ENCODE peak calls at places on chromosomes 16 and 17, in seven cellular contexts. One of them, this sample, is unnamed.

GRCh38 chr17:40417258-40417608 is 463 bp downstream of the TOP2A start:
- DNase-seq in stimulated activated effector memory CD8-positive, alpha-beta T cell treated with anti-CD3 and anti-CD28 coated beads, Interleukin-12 subunit alpha, Interleukin-12 subunit beta, amount 100 ng/mL, for 72 hours: no peak
- DNase-seq in GM12865: no peak
- DNase-seq in A673: peak; percentile 34
- DNase-seq in GM10248: peak; percentile 38
- DNase-seq in ecto neural progenitor cell: no peak
- DNase-seq in DMS153: no peak
- DNase-seq in this sample: peak; percentile 13

GRCh38 chr17:41666336-41666680 is 22.4 kb upstream of the EIF1 start:
- DNase-seq in stimulated activated effector memory CD8-positive, alpha-beta T cell treated with anti-CD3 and anti-CD28 coated beads, Interleukin-12 subunit alpha, Interleukin-12 subunit beta, amount 100 ng/mL, for 72 hours: no peak
- DNase-seq in GM12865: peak; percentile 91
- DNase-seq in A673: peak; percentile 44
- DNase-seq in GM10248: peak; percentile 56
- DNase-seq in ecto neural progenitor cell: no peak
- DNase-seq in DMS153: peak; percentile 70
- DNase-seq in this sample: peak; percentile 82

GRCh38 chr16:56372013-56372634 is 53.2 kb downstream of the AMFR start:
- DNase-seq in stimulated activated effector memory CD8-positive, alpha-beta T cell treated with anti-CD3 and anti-CD28 coated beads, Interleukin-12 subunit alpha, Interleukin-12 subunit beta, amount 100 ng/mL, for 72 hours: no peak
- DNase-seq in GM12865: no peak
- DNase-seq in A673: no peak
- DNase-seq in GM10248: no peak
- DNase-seq in ecto neural progenitor cell: no peak
- DNase-seq in DMS153: no peak
- DNase-seq in this sample: no peak

GRCh38 chr16:72921106-72921505 is 126.8 kb downstream of the ZFHX3 start:
- DNase-seq in stimulated activated effector memory CD8-positive, alpha-beta T cell treated with anti-CD3 and anti-CD28 coated beads, Interleukin-12 subunit alpha, Interleukin-12 subunit beta, amount 100 ng/mL, for 72 hours: no peak
- DNase-seq in GM12865: no peak
- DNase-seq in A673: no peak
- DNase-seq in GM10248: no peak
- DNase-seq in ecto neural progenitor cell: no peak
- DNase-seq in DMS153: no peak
- DNase-seq in this sample: no peak

GRCh38 chr17:82230627-82231311 is 1.9 kb downstream of the SLC16A3 start:
- DNase-seq in stimulated activated effector memory CD8-positive, alpha-beta T cell treated with anti-CD3 and anti-CD28 coated beads, Interleukin-12 subunit alpha, Interleukin-12 subunit beta, amount 100 ng/mL, for 72 hours: peak; percentile 74
- DNase-seq in GM12865: peak; percentile 75
- DNase-seq in A673: no peak
- DNase-seq in GM10248: peak; percentile 86
- DNase-seq in ecto neural progenitor cell: peak; percentile 93
- DNase-seq in DMS153: peak; percentile 56
- DNase-seq in this sample: peak; percentile 69

GRCh38 chr17:10429416-10430045 is 7.8 kb upstream of the MYH8 start:
- DNase-seq in stimulated activated effector memory CD8-positive, alpha-beta T cell treated with anti-CD3 and anti-CD28 coated beads, Interleukin-12 subunit alpha, Interleukin-12 subunit beta, amount 100 ng/mL, for 72 hours: no peak
- DNase-seq in GM12865: no peak
- DNase-seq in A673: no peak
- DNase-seq in GM10248: no peak
- DNase-seq in ecto neural progenitor cell: no peak
- DNase-seq in DMS153: no peak
- DNase-seq in this sample: no peak

GRCh38 chr17:31093866-31094599 is 744 bp upstream of the NF1 start:
- DNase-seq in stimulated activated effector memory CD8-positive, alpha-beta T cell treated with anti-CD3 and anti-CD28 coated beads, Interleukin-12 subunit alpha, Interleukin-12 subunit beta, amount 100 ng/mL, for 72 hours: no peak
- DNase-seq in GM12865: no peak
- DNase-seq in A673: no peak
- DNase-seq in GM10248: no peak
- DNase-seq in ecto neural progenitor cell: no peak
- DNase-seq in DMS153: no peak
- DNase-seq in this sample: no peak

GRCh38 chr17:71436479-71436878 is 684.3 kb upstream of the SOX9 start:
- DNase-seq in stimulated activated effector memory CD8-positive, alpha-beta T cell treated with anti-CD3 and anti-CD28 coated beads, Interleukin-12 subunit alpha, Interleukin-12 subunit beta, amount 100 ng/mL, for 72 hours: no peak
- DNase-seq in GM12865: no peak
- DNase-seq in A673: no peak
- DNase-seq in GM10248: no peak
- DNase-seq in ecto neural progenitor cell: no peak
- DNase-seq in DMS153: no peak
- DNase-seq in this sample: no peak

GRCh38 chr17:16258916-16259315 is 41.9 kb downstream of the PIGL start:
- DNase-seq in stimulated activated effector memory CD8-positive, alpha-beta T cell treated with anti-CD3 and anti-CD28 coated beads, Interleukin-12 subunit alpha, Interleukin-12 subunit beta, amount 100 ng/mL, for 72 hours: no peak
- DNase-seq in GM12865: no peak
- DNase-seq in A673: no peak
- DNase-seq in GM10248: no peak
- DNase-seq in ecto neural progenitor cell: no peak
- DNase-seq in DMS153: no peak
- DNase-seq in this sample: no peak

GRCh38 chr16:27771201-27771910 is 221.4 kb downstream of the KATNIP start:
- DNase-seq in stimulated activated effector memory CD8-positive, alpha-beta T cell treated with anti-CD3 and anti-CD28 coated beads, Interleukin-12 subunit alpha, Interleukin-12 subunit beta, amount 100 ng/mL, for 72 hours: no peak
- DNase-seq in GM12865: no peak
- DNase-seq in A673: no peak
- DNase-seq in GM10248: no peak
- DNase-seq in ecto neural progenitor cell: no peak
- DNase-seq in DMS153: no peak
- DNase-seq in this sample: no peak

GRCh38 chr16:11034481-11034931 is 90.1 kb downstream of the CLEC16A start:
- DNase-seq in stimulated activated effector memory CD8-positive, alpha-beta T cell treated with anti-CD3 and anti-CD28 coated beads, Interleukin-12 subunit alpha, Interleukin-12 subunit beta, amount 100 ng/mL, for 72 hours: no peak
- DNase-seq in GM12865: no peak
- DNase-seq in A673: no peak
- DNase-seq in GM10248: no peak
- DNase-seq in ecto neural progenitor cell: no peak
- DNase-seq in DMS153: no peak
- DNase-seq in this sample: no peak

GRCh38 chr17:27473190-27473747 is 17.0 kb downstream of the KSR1 start:
- DNase-seq in stimulated activated effector memory CD8-positive, alpha-beta T cell treated with anti-CD3 and anti-CD28 coated beads, Interleukin-12 subunit alpha, Interleukin-12 subunit beta, amount 100 ng/mL, for 72 hours: no peak
- DNase-seq in GM12865: no peak
- DNase-seq in A673: no peak
- DNase-seq in GM10248: no peak
- DNase-seq in ecto neural progenitor cell: no peak
- DNase-seq in DMS153: peak; percentile 34
- DNase-seq in this sample: no peak

GRCh38 chr17:34012709-34013375 is 242.2 kb upstream of the CCL2 start:
- DNase-seq in stimulated activated effector memory CD8-positive, alpha-beta T cell treated with anti-CD3 and anti-CD28 coated beads, Interleukin-12 subunit alpha, Interleukin-12 subunit beta, amount 100 ng/mL, for 72 hours: no peak
- DNase-seq in GM12865: no peak
- DNase-seq in A673: no peak
- DNase-seq in GM10248: no peak
- DNase-seq in ecto neural progenitor cell: no peak
- DNase-seq in DMS153: no peak
- DNase-seq in this sample: no peak

GRCh38 chr17:4584125-4584834 is at the start of gene SMTNL2:
- DNase-seq in stimulated activated effector memory CD8-positive, alpha-beta T cell treated with anti-CD3 and anti-CD28 coated beads, Interleukin-12 subunit alpha, Interleukin-12 subunit beta, amount 100 ng/mL, for 72 hours: no peak
- DNase-seq in GM12865: no peak
- DNase-seq in A673: peak; percentile 22
- DNase-seq in GM10248: no peak
- DNase-seq in ecto neural progenitor cell: peak; percentile 83
- DNase-seq in DMS153: no peak
- DNase-seq in this sample: no peak

GRCh38 chr17:67174190-67174589 is 70.8 kb downstream of the HELZ start:
- DNase-seq in stimulated activated effector memory CD8-positive, alpha-beta T cell treated with anti-CD3 and anti-CD28 coated beads, Interleukin-12 subunit alpha, Interleukin-12 subunit beta, amount 100 ng/mL, for 72 hours: no peak
- DNase-seq in GM12865: no peak
- DNase-seq in A673: no peak
- DNase-seq in GM10248: no peak
- DNase-seq in ecto neural progenitor cell: no peak
- DNase-seq in DMS153: no peak
- DNase-seq in this sample: no peak

GRCh38 chr17:80529104-80529903 is 15.3 kb upstream of the RPTOR start:
- DNase-seq in stimulated activated effector memory CD8-positive, alpha-beta T cell treated with anti-CD3 and anti-CD28 coated beads, Interleukin-12 subunit alpha, Interleukin-12 subunit beta, amount 100 ng/mL, for 72 hours: no peak
- DNase-seq in GM12865: no peak
- DNase-seq in A673: no peak
- DNase-seq in GM10248: no peak
- DNase-seq in ecto neural progenitor cell: no peak
- DNase-seq in DMS153: no peak
- DNase-seq in this sample: no peak

GRCh38 chr16:60729052-60729451 is 1307.2 kb downstream of the CDH8 start:
- DNase-seq in stimulated activated effector memory CD8-positive, alpha-beta T cell treated with anti-CD3 and anti-CD28 coated beads, Interleukin-12 subunit alpha, Interleukin-12 subunit beta, amount 100 ng/mL, for 72 hours: no peak
- DNase-seq in GM12865: no peak
- DNase-seq in A673: no peak
- DNase-seq in GM10248: no peak
- DNase-seq in ecto neural progenitor cell: no peak
- DNase-seq in DMS153: no peak
- DNase-seq in this sample: no peak

GRCh38 chr17:80012156-80012555 is 23.5 kb downstream of the TBC1D16 start:
- DNase-seq in stimulated activated effector memory CD8-positive, alpha-beta T cell treated with anti-CD3 and anti-CD28 coated beads, Interleukin-12 subunit alpha, Interleukin-12 subunit beta, amount 100 ng/mL, for 72 hours: no peak
- DNase-seq in GM12865: no peak
- DNase-seq in A673: no peak
- DNase-seq in GM10248: no peak
- DNase-seq in ecto neural progenitor cell: no peak
- DNase-seq in DMS153: no peak
- DNase-seq in this sample: no peak

GRCh38 chr17:29412780-29413565 is 22.8 kb downstream of the TAOK1 start:
- DNase-seq in stimulated activated effector memory CD8-positive, alpha-beta T cell treated with anti-CD3 and anti-CD28 coated beads, Interleukin-12 subunit alpha, Interleukin-12 subunit beta, amount 100 ng/mL, for 72 hours: no peak
- DNase-seq in GM12865: no peak
- DNase-seq in A673: peak; percentile 91
- DNase-seq in GM10248: no peak
- DNase-seq in ecto neural progenitor cell: no peak
- DNase-seq in DMS153: no peak
- DNase-seq in this sample: no peak

GRCh38 chr17:5413682-5414081 is 5.8 kb downstream of the NUP88 start:
- DNase-seq in stimulated activated effector memory CD8-positive, alpha-beta T cell treated with anti-CD3 and anti-CD28 coated beads, Interleukin-12 subunit alpha, Interleukin-12 subunit beta, amount 100 ng/mL, for 72 hours: no peak
- DNase-seq in GM12865: no peak
- DNase-seq in A673: peak; percentile 61
- DNase-seq in GM10248: no peak
- DNase-seq in ecto neural progenitor cell: no peak
- DNase-seq in DMS153: no peak
- DNase-seq in this sample: no peak

GRCh38 chr17:34665803-34666763 is 86.7 kb downstream of the TMEM132E start:
- DNase-seq in stimulated activated effector memory CD8-positive, alpha-beta T cell treated with anti-CD3 and anti-CD28 coated beads, Interleukin-12 subunit alpha, Interleukin-12 subunit beta, amount 100 ng/mL, for 72 hours: no peak
- DNase-seq in GM12865: no peak
- DNase-seq in A673: no peak
- DNase-seq in GM10248: no peak
- DNase-seq in ecto neural progenitor cell: no peak
- DNase-seq in DMS153: no peak
- DNase-seq in this sample: no peak

GRCh38 chr17:67542219-67543114 is 165.4 kb downstream of the PITPNC1 start:
- DNase-seq in stimulated activated effector memory CD8-positive, alpha-beta T cell treated with anti-CD3 and anti-CD28 coated beads, Interleukin-12 subunit alpha, Interleukin-12 subunit beta, amount 100 ng/mL, for 72 hours: no peak
- DNase-seq in GM12865: no peak
- DNase-seq in A673: no peak
- DNase-seq in GM10248: no peak
- DNase-seq in ecto neural progenitor cell: peak; percentile 26
- DNase-seq in DMS153: no peak
- DNase-seq in this sample: no peak

GRCh38 chr17:43938838-43939182 is 3.5 kb downstream of the PPY start:
- DNase-seq in stimulated activated effector memory CD8-positive, alpha-beta T cell treated with anti-CD3 and anti-CD28 coated beads, Interleukin-12 subunit alpha, Interleukin-12 subunit beta, amount 100 ng/mL, for 72 hours: no peak
- DNase-seq in GM12865: no peak
- DNase-seq in A673: no peak
- DNase-seq in GM10248: no peak
- DNase-seq in ecto neural progenitor cell: peak; percentile 52
- DNase-seq in DMS153: no peak
- DNase-seq in this sample: no peak

GRCh38 chr16:4679156-4679853 is 14.1 kb upstream of the NUDT16L1 start:
- DNase-seq in stimulated activated effector memory CD8-positive, alpha-beta T cell treated with anti-CD3 and anti-CD28 coated beads, Interleukin-12 subunit alpha, Interleukin-12 subunit beta, amount 100 ng/mL, for 72 hours: no peak
- DNase-seq in GM12865: no peak
- DNase-seq in A673: no peak
- DNase-seq in GM10248: no peak
- DNase-seq in ecto neural progenitor cell: no peak
- DNase-seq in DMS153: no peak
- DNase-seq in this sample: no peak

GRCh38 chr16:79089735-79090284 is 510.7 kb downstream of the MAF start:
- DNase-seq in stimulated activated effector memory CD8-positive, alpha-beta T cell treated with anti-CD3 and anti-CD28 coated beads, Interleukin-12 subunit alpha, Interleukin-12 subunit beta, amount 100 ng/mL, for 72 hours: peak; percentile 45
- DNase-seq in GM12865: peak; percentile 34
- DNase-seq in A673: no peak
- DNase-seq in GM10248: no peak
- DNase-seq in ecto neural progenitor cell: no peak
- DNase-seq in DMS153: no peak
- DNase-seq in this sample: no peak

GRCh38 chr17:59331129-59331928 is at the start of gene YPEL2:
- DNase-seq in stimulated activated effector memory CD8-positive, alpha-beta T cell treated with anti-CD3 and anti-CD28 coated beads, Interleukin-12 subunit alpha, Interleukin-12 subunit beta, amount 100 ng/mL, for 72 hours: peak; percentile 78
- DNase-seq in GM12865: peak; percentile 94
- DNase-seq in A673: peak; percentile 95
- DNase-seq in GM10248: peak; percentile 96
- DNase-seq in ecto neural progenitor cell: peak; percentile 100
- DNase-seq in DMS153: peak; percentile 88
- DNase-seq in this sample: peak; percentile 94

GRCh38 chr17:13609953-13610352 is 8.2 kb upstream of the HS3ST3A1 start:
- DNase-seq in stimulated activated effector memory CD8-positive, alpha-beta T cell treated with anti-CD3 and anti-CD28 coated beads, Interleukin-12 subunit alpha, Interleukin-12 subunit beta, amount 100 ng/mL, for 72 hours: no peak
- DNase-seq in GM12865: no peak
- DNase-seq in A673: no peak
- DNase-seq in GM10248: no peak
- DNase-seq in ecto neural progenitor cell: no peak
- DNase-seq in DMS153: no peak
- DNase-seq in this sample: no peak

GRCh38 chr16:80710918-80711317 is 93.5 kb downstream of the CDYL2 start:
- DNase-seq in stimulated activated effector memory CD8-positive, alpha-beta T cell treated with anti-CD3 and anti-CD28 coated beads, Interleukin-12 subunit alpha, Interleukin-12 subunit beta, amount 100 ng/mL, for 72 hours: no peak
- DNase-seq in GM12865: peak; percentile 65
- DNase-seq in A673: no peak
- DNase-seq in GM10248: peak; percentile 25
- DNase-seq in ecto neural progenitor cell: no peak
- DNase-seq in DMS153: no peak
- DNase-seq in this sample: no peak

GRCh38 chr17:42017866-42018200 is 594 bp upstream of the DNAJC7 start:
- DNase-seq in stimulated activated effector memory CD8-positive, alpha-beta T cell treated with anti-CD3 and anti-CD28 coated beads, Interleukin-12 subunit alpha, Interleukin-12 subunit beta, amount 100 ng/mL, for 72 hours: no peak
- DNase-seq in GM12865: no peak
- DNase-seq in A673: no peak
- DNase-seq in GM10248: no peak
- DNase-seq in ecto neural progenitor cell: no peak
- DNase-seq in DMS153: no peak
- DNase-seq in this sample: no peak

GRCh38 chr17:70105641-70106040 is 30.6 kb downstream of the KCNJ16 start:
- DNase-seq in stimulated activated effector memory CD8-positive, alpha-beta T cell treated with anti-CD3 and anti-CD28 coated beads, Interleukin-12 subunit alpha, Interleukin-12 subunit beta, amount 100 ng/mL, for 72 hours: no peak
- DNase-seq in GM12865: no peak
- DNase-seq in A673: no peak
- DNase-seq in GM10248: no peak
- DNase-seq in ecto neural progenitor cell: no peak
- DNase-seq in DMS153: no peak
- DNase-seq in this sample: no peak

GRCh38 chr16:28531777-28532744 is 6.7 kb downstream of the NUPR1 start:
- DNase-seq in stimulated activated effector memory CD8-positive, alpha-beta T cell treated with anti-CD3 and anti-CD28 coated beads, Interleukin-12 subunit alpha, Interleukin-12 subunit beta, amount 100 ng/mL, for 72 hours: no peak
- DNase-seq in GM12865: peak; percentile 42
- DNase-seq in A673: no peak
- DNase-seq in GM10248: no peak
- DNase-seq in ecto neural progenitor cell: peak; percentile 85
- DNase-seq in DMS153: no peak
- DNase-seq in this sample: no peak

GRCh38 chr16:30628628-30629342 is 18.6 kb upstream of the ZNF689 start:
- DNase-seq in stimulated activated effector memory CD8-positive, alpha-beta T cell treated with anti-CD3 and anti-CD28 coated beads, Interleukin-12 subunit alpha, Interleukin-12 subunit beta, amount 100 ng/mL, for 72 hours: peak; percentile 81
- DNase-seq in GM12865: peak; percentile 85
- DNase-seq in A673: peak; percentile 89
- DNase-seq in GM10248: peak; percentile 73
- DNase-seq in ecto neural progenitor cell: peak; percentile 78
- DNase-seq in DMS153: peak; percentile 76
- DNase-seq in this sample: peak; percentile 68

GRCh38 chr17:2709173-2709661 is 2.3 kb downstream of the CLUH start:
- DNase-seq in stimulated activated effector memory CD8-positive, alpha-beta T cell treated with anti-CD3 and anti-CD28 coated beads, Interleukin-12 subunit alpha, Interleukin-12 subunit beta, amount 100 ng/mL, for 72 hours: no peak
- DNase-seq in GM12865: peak; percentile 83
- DNase-seq in A673: no peak
- DNase-seq in GM10248: peak; percentile 65
- DNase-seq in ecto neural progenitor cell: no peak
- DNase-seq in DMS153: no peak
- DNase-seq in this sample: no peak

GRCh38 chr17:32673964-32674363 is 187.2 kb downstream of the CDK5R1 start:
- DNase-seq in stimulated activated effector memory CD8-positive, alpha-beta T cell treated with anti-CD3 and anti-CD28 coated beads, Interleukin-12 subunit alpha, Interleukin-12 subunit beta, amount 100 ng/mL, for 72 hours: no peak
- DNase-seq in GM12865: no peak
- DNase-seq in A673: no peak
- DNase-seq in GM10248: no peak
- DNase-seq in ecto neural progenitor cell: no peak
- DNase-seq in DMS153: no peak
- DNase-seq in this sample: no peak

GRCh38 chr17:78268191-78268874 is 36.9 kb downstream of the TMEM235 start:
- DNase-seq in stimulated activated effector memory CD8-positive, alpha-beta T cell treated with anti-CD3 and anti-CD28 coated beads, Interleukin-12 subunit alpha, Interleukin-12 subunit beta, amount 100 ng/mL, for 72 hours: no peak
- DNase-seq in GM12865: no peak
- DNase-seq in A673: no peak
- DNase-seq in GM10248: no peak
- DNase-seq in ecto neural progenitor cell: peak; percentile 56
- DNase-seq in DMS153: no peak
- DNase-seq in this sample: no peak

GRCh38 chr16:68445458-68445857 is 2.9 kb downstream of the SMPD3 start:
- DNase-seq in stimulated activated effector memory CD8-positive, alpha-beta T cell treated with anti-CD3 and anti-CD28 coated beads, Interleukin-12 subunit alpha, Interleukin-12 subunit beta, amount 100 ng/mL, for 72 hours: peak; percentile 20
- DNase-seq in GM12865: peak; percentile 80
- DNase-seq in A673: peak; percentile 80
- DNase-seq in GM10248: peak; percentile 63
- DNase-seq in ecto neural progenitor cell: peak; percentile 74
- DNase-seq in DMS153: peak; percentile 75
- DNase-seq in this sample: peak; percentile 53

GRCh38 chr16:77439106-77439505 is 4.3 kb upstream of the ADAMTS18 start:
- DNase-seq in stimulated activated effector memory CD8-positive, alpha-beta T cell treated with anti-CD3 and anti-CD28 coated beads, Interleukin-12 subunit alpha, Interleukin-12 subunit beta, amount 100 ng/mL, for 72 hours: no peak
- DNase-seq in GM12865: no peak
- DNase-seq in A673: no peak
- DNase-seq in GM10248: no peak
- DNase-seq in ecto neural progenitor cell: no peak
- DNase-seq in DMS153: peak; percentile 9
- DNase-seq in this sample: no peak

GRCh38 chr16:57134982-57135381 is 42.6 kb downstream of the CPNE2 start:
- DNase-seq in stimulated activated effector memory CD8-positive, alpha-beta T cell treated with anti-CD3 and anti-CD28 coated beads, Interleukin-12 subunit alpha, Interleukin-12 subunit beta, amount 100 ng/mL, for 72 hours: no peak
- DNase-seq in GM12865: peak; percentile 46
- DNase-seq in A673: no peak
- DNase-seq in GM10248: no peak
- DNase-seq in ecto neural progenitor cell: no peak
- DNase-seq in DMS153: peak; percentile 85
- DNase-seq in this sample: no peak